ENCODE peak calls at places on chromosomes 1 and 21, in six cellular contexts. B, C, H, A, W and U are unnamed samples.

GRCh38 chr1:10815863-10816195 is 19.4 kb upstream of the CASZ1 start:
- DNase-seq in B (no peak), H (no peak), W (no peak), A (no peak), C (no peak), U (no peak)

GRCh38 chr1:182588460-182589396 is at the start of gene RNASEL:
- DNase-seq in B (peak), H (peak), W (peak), C (peak), A (peak), U (peak)

GRCh38 chr1:60265560-60266535 is 192.3 kb upstream of the C1orf87 start:
- DNase-seq in A (no peak), B (peak), C (no peak), H (no peak), W (no peak), U (no peak)

GRCh38 chr1:59332221-59332620 is 35.3 kb downstream of the FGGY start:
- DNase-seq in H (no peak), W (no peak), C (no peak), A (no peak), B (peak), U (peak)

GRCh38 chr1:52296345-52296744 is 69.7 kb downstream of the CC2D1B start:
- DNase-seq in W (no peak), C (peak), B (peak), A (peak), H (no peak), U (peak)

GRCh38 chr21:41480086-41480690 is 27.8 kb downstream of the TMPRSS2 start:
- DNase-seq in C (no peak), B (no peak), H (no peak), A (no peak), W (no peak), U (no peak)

GRCh38 chr1:20380616-20381035 is 90.0 kb downstream of the VWA5B1 start:
- DNase-seq in H (no peak), B (peak), A (no peak), W (no peak), C (peak), U (peak)

GRCh38 chr1:16114527-16115467 is 41.1 kb downstream of the EPHA2 start:
- DNase-seq in A (no peak), C (no peak), W (no peak), H (no peak), B (no peak), U (no peak)

GRCh38 chr1:66439028-66439427 is 94.9 kb upstream of the SGIP1 start:
- DNase-seq in C (no peak), B (no peak), W (no peak), H (no peak), A (peak), U (peak)